ENCODE peak calls at places on chromosomes 11 and 22, in five cellular contexts. T is lung; C is effector CD4-positive, alpha-beta T cell; F is Calu3; O is tibial artery. N is an unnamed sample.

GRCh38 chr22:45976351-45977002 is 485 bp downstream of the WNT7B start:
- DNase-seq in T (no peak), C (no peak), F (peak; percentile 29), O (no peak), N (no peak)

GRCh38 chr11:96863520-96863919 is 473.7 kb downstream of the JRKL start:
- DNase-seq in T (no peak), C (no peak), F (no peak), O (no peak), N (no peak)

GRCh38 chr22:30732426-30732825 is 37.8 kb downstream of the OSBP2 start:
- DNase-seq in T (no peak), C (no peak), F (no peak), O (no peak), N (no peak)

GRCh38 chr11:128802358-128802981 is 64.6 kb downstream of the KCNJ1 start:
- DNase-seq in T (no peak), C (no peak), F (peak; percentile 22), O (no peak), N (no peak)

GRCh38 chr11:124725719-124726105 is 14.0 kb upstream of the NRGN start:
- DNase-seq in T (no peak), C (no peak), F (no peak), O (no peak), N (no peak)

GRCh38 chr11:12180257-12181205 is 70.1 kb downstream of the MICAL2 start:
- DNase-seq in T (no peak), C (no peak), F (no peak), O (no peak), N (no peak)

GRCh38 chr11:30012346-30012745 is 4.5 kb downstream of the KCNA4 start:
- DNase-seq in T (no peak), C (no peak), F (no peak), O (no peak), N (no peak)

GRCh38 chr11:86672007-86672621 is at the start of gene ME3:
- DNase-seq in T (peak; percentile 68), C (peak; percentile 7), F (peak; percentile 71), O (peak; percentile 72), N (peak; percentile 68)

GRCh38 chr11:8564526-8564925 is 29.5 kb downstream of the STK33 start:
- DNase-seq in T (no peak), C (no peak), F (no peak), O (no peak), N (no peak)

GRCh38 chr11:94185387-94186084 is 56.9 kb downstream of the PANX1 start:
- DNase-seq in T (no peak), C (no peak), F (no peak), O (no peak), N (no peak)

GRCh38 chr11:26844963-26845362 is 123.1 kb upstream of the SLC5A12 start:
- DNase-seq in T (no peak), C (no peak), F (no peak), O (no peak), N (no peak)

GRCh38 chr11:18471995-18472394 is 16.3 kb downstream of the LDHAL6A start:
- DNase-seq in T (no peak), C (no peak), F (no peak), O (no peak), N (no peak)

GRCh38 chr11:8087185-8087584 is 6.2 kb downstream of the TUB start:
- DNase-seq in T (no peak), C (no peak), F (no peak), O (no peak), N (no peak)

GRCh38 chr11:43396617-43397016 is 37.9 kb downstream of the TTC17 start:
- DNase-seq in T (no peak), C (no peak), F (no peak), O (no peak), N (no peak)